ENCODE peak calls at places on chromosomes 3 and 15, in seven cellular contexts. U, G, P, I, E, L and Q are unnamed samples. For H3K36me3, the result is how much of the 10 kb centered on the place peaks cover.

GRCh38 chr15:78457101-78457500 is 19.1 kb downstream of the IREB2 start:
- DNase-seq in I (no peak), L (no peak), U (peak), G (no peak), E (peak), P (no peak), Q (no peak)

GRCh38 chr3:25557641-25558040 is 107.1 kb downstream of the TOP2B start:
- DNase-seq in P (no peak), G (no peak), U (no peak), I (no peak), L (no peak), E (peak), Q (no peak)

GRCh38 chr3:120850326-120851295 is 57.4 kb upstream of the STXBP5L start:
- DNase-seq in E (peak), G (no peak), L (no peak), U (no peak), I (no peak), P (no peak), Q (no peak)

GRCh38 chr15:50945725-50946124 is 37.2 kb downstream of the AP4E1 start:
- DNase-seq in P (no peak), U (peak), E (peak), L (no peak), I (no peak), G (no peak), Q (no peak)

GRCh38 chr15:99635145-99635544 is 69.4 kb downstream of the MEF2A start:
- DNase-seq in I (no peak), E (no peak), L (no peak), G (no peak), U (no peak), P (no peak), Q (no peak)

GRCh38 chr3:61926913-61927312 is 365.5 kb downstream of the PTPRG start:
- DNase-seq in G (no peak), E (peak), L (no peak), P (no peak), I (no peak), U (no peak), Q (no peak)

GRCh38 chr3:102745881-102746280 is 311.1 kb downstream of the ZPLD1 start:
- DNase-seq in P (no peak), L (no peak), I (no peak), E (peak), U (no peak), G (no peak), Q (no peak)

GRCh38 chr3:78974181-78974770 is 793.5 kb downstream of the ROBO1 start:
- DNase-seq in P (no peak), L (no peak), I (no peak), G (no peak), U (no peak), E (peak), Q (no peak)

GRCh38 chr3:54358969-54359648 is 236.8 kb downstream of the CACNA2D3 start:
- DNase-seq in E (no peak), I (no peak), U (no peak), P (no peak), G (no peak), L (peak), Q (peak)

GRCh38 chr3:160398820-160399346 is at the start of gene IFT80:
- DNase-seq in L (peak), G (peak), E (peak), U (peak), I (peak), P (peak), Q (peak)

GRCh38 chr3:159266779-159267178 is 464.9 kb downstream of the MFSD1 start:
- DNase-seq in U (no peak), L (no peak), I (peak), E (no peak), P (peak), G (no peak), Q (no peak)

GRCh38 chr3:66107855-66108254 is 69.1 kb upstream of the MAGI1 start:
- DNase-seq in P (no peak), L (peak), I (no peak), E (peak), U (peak), G (no peak), Q (no peak)

GRCh38 chr3:102102394-102102793 is 253.1 kb downstream of the NFKBIZ start:
- DNase-seq in P (no peak), E (no peak), G (no peak), I (no peak), L (no peak), U (no peak), Q (no peak)

GRCh38 chr3:78178209-78178608 is 1138.3 kb downstream of the ROBO2 start:
- DNase-seq in I (no peak), U (no peak), P (no peak), L (no peak), E (no peak), G (no peak), Q (no peak)

GRCh38 chr3:11718582-11719405 is 75.1 kb upstream of the VGLL4 start:
- DNase-seq in E (peak), G (peak), P (peak), U (peak), I (peak), L (peak), Q (peak)

GRCh38 chr3:72829701-72830100 is 18.5 kb downstream of the SHQ1 start:
- DNase-seq in G (no peak), I (no peak), L (no peak), U (no peak), E (peak), P (no peak), Q (no peak)

GRCh38 chr3:13309004-13309403 is 111.1 kb downstream of the NUP210 start:
- DNase-seq in I (no peak), P (no peak), U (no peak), L (no peak), E (no peak), G (no peak), Q (no peak)

GRCh38 chr3:160876568-160877100 is 120.6 kb downstream of the PPM1L start:
- DNase-seq in U (no peak), E (no peak), L (no peak), P (no peak), G (no peak), I (no peak), Q (no peak)

GRCh38 chr3:106206613-106207012 is 337.8 kb upstream of the CBLB start:
- DNase-seq in E (no peak), P (no peak), L (no peak), U (no peak), G (no peak), I (no peak), Q (no peak)

GRCh38 chr3:72976182-72976825 is 20.3 kb upstream of the PPP4R2 start:
- DNase-seq in L (no peak), U (no peak), I (no peak), G (no peak), P (no peak), E (peak), Q (no peak)

GRCh38 chr3:181899702-181900101 is 188.0 kb downstream of the SOX2 start:
- DNase-seq in P (no peak), G (no peak), U (no peak), L (no peak), E (peak), I (no peak), Q (no peak)

GRCh38 chr3:101849714-101850326 is 506 bp downstream of the NFKBIZ start:
- DNase-seq in I (peak), U (peak), P (peak), G (peak), E (no peak), L (peak), Q (no peak)

GRCh38 chr3:57877116-57877515 is 121.0 kb downstream of the SLMAP start:
- DNase-seq in P (no peak), L (no peak), E (peak), I (no peak), G (no peak), U (no peak), Q (no peak)

GRCh38 chr15:72486144-72486543 is 12.0 kb downstream of the ARIH1 start:
- DNase-seq in E (no peak), P (no peak), G (no peak), I (no peak), U (no peak), L (no peak), Q (no peak)

GRCh38 chr3:134655706-134656105 is 4.9 kb upstream of the KY start:
- DNase-seq in I (no peak), P (no peak), U (no peak), L (no peak), E (no peak), G (no peak), Q (peak)

GRCh38 chr3:89179355-89179997 is 72.1 kb downstream of the EPHA3 start:
- DNase-seq in P (no peak), L (peak), E (peak), G (no peak), U (no peak), I (peak), Q (no peak)

GRCh38 chr3:100310355-100310965 is 24.1 kb upstream of the NIT2 start:
- DNase-seq in E (no peak), I (no peak), L (no peak), U (no peak), P (no peak), G (no peak), Q (no peak)

GRCh38 chr3:138442433-138442832 is 8.0 kb downstream of the ESYT3 start:
- DNase-seq in P (no peak), L (peak), I (no peak), E (peak), U (no peak), G (no peak), Q (no peak)

GRCh38 chr15:67543348-67543718 is 830 bp downstream of the MAP2K5 start:
- DNase-seq in P (no peak), I (peak), L (peak), E (peak), U (peak), G (no peak), Q (no peak)

GRCh38 chr15:82298520-82298919 is 35.9 kb downstream of the SAXO2 start:
- DNase-seq in I (no peak), P (no peak), G (no peak), U (peak), E (peak), L (no peak), Q (no peak)

GRCh38 chr15:76368135-76368588 is 31.6 kb downstream of the ISL2 start:
- DNase-seq in U (no peak), P (no peak), G (no peak), I (no peak), L (no peak), E (peak), Q (no peak)

GRCh38 chr3:66582721-66583141 is 81.9 kb upstream of the LRIG1 start:
- DNase-seq in L (peak), P (no peak), G (peak), E (peak), U (peak), I (no peak), Q (no peak)

GRCh38 chr3:177810162-177810623 is 612.9 kb upstream of the TBL1XR1 start:
- DNase-seq in G (no peak), U (no peak), P (no peak), I (no peak), L (no peak), E (peak), Q (no peak)

GRCh38 chr15:88089019-88089603 is 167.4 kb downstream of the NTRK3 start:
- DNase-seq in P (no peak), E (peak), I (no peak), L (no peak), U (no peak), G (no peak), Q (no peak)

DNA sequence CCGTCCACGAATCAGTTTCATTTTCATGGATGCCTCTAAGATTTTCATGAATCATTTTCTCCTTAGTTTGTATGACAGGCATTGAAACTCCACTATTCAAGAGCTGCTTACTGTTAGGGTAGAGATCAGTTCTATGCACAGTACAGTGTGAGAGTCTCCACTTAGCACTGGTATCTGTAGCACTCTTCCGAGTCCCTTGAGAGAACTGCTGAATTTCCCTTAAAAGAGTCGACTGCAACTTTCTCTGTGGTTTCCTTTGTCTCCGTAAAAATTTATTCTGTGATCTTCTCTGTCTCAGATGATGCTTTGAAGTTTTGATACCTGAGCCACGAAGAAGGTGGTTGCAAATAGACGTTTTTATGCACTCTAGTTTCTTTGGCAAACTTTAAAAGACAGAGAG is 14.8 kb downstream of the GTPBP8 start:
- DNase-seq in G (no peak), L (no peak), I (no peak), P (no peak), U (no peak), E (no peak), Q (no peak)
- H3K36me3 ChIP-seq in G (under half), L (under half), I (under half), P (half or more), U (under half), E (under half), Q (half or more)

GRCh38 chr15:89566621-89567294 is 8.5 kb upstream of the TICRR start:
- DNase-seq in G (no peak), E (no peak), P (no peak), L (no peak), U (no peak), I (no peak), Q (no peak)
- H3K36me3 ChIP-seq in G (under half), E (under half), P (under half), L (under half), U (under half), I (under half), Q (under half)

GRCh38 chr3:185488465-185488864 is 10.4 kb downstream of the TMEM41A start:
- DNase-seq in G (no peak), U (no peak), I (no peak), L (peak), P (no peak), E (no peak), Q (no peak)

GRCh38 chr3:185489462-185489861 is 9.4 kb downstream of the TMEM41A start:
- DNase-seq in L (no peak), U (peak), P (no peak), G (no peak), I (no peak), E (no peak), Q (no peak)

GRCh38 chr3:185490241-185490640 is 8.6 kb downstream of the TMEM41A start:
- DNase-seq in G (no peak), E (no peak), I (no peak), U (no peak), P (no peak), L (no peak), Q (no peak)

GRCh38 chr3:185484296-185484695 is 14.5 kb downstream of the TMEM41A start:
- DNase-seq in G (no peak), E (no peak), P (no peak), U (no peak), L (no peak), I (no peak), Q (no peak)

GRCh38 chr3:185486371-185486770 is 12.5 kb downstream of the TMEM41A start:
- DNase-seq in E (no peak), U (no peak), G (no peak), P (no peak), I (no peak), L (no peak), Q (no peak)
- H3K36me3 ChIP-seq in E (under half), U (under half), G (under half), P (under half), I (under half), L (under half), Q (under half)

DNA sequence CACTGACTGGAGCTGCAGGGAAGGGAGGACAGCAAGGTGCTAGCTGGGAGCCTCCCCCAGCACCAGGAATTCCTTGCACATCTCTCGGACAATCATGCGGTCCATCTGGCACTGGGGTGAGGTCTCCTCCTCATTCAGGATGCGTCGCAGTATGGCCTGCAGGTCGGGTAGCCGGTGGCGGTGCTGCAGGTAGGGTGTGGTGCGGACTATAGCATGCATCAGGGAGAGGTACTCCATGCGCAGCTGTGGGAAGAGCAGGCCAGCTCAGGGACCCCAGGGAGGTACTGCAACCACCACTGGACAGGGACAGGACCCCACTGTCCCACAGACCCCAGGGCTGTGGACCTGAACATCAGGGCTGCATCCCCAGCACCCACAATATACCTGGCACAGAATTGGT is 11.2 kb downstream of the NCKIPSD start:
- DNase-seq in E (no peak), L (no peak), I (no peak), U (no peak), G (no peak), P (no peak), Q (no peak)
- H3K36me3 ChIP-seq in E (under half), L (under half), I (under half), U (under half), G (under half), P (under half), Q (under half)

DNA sequence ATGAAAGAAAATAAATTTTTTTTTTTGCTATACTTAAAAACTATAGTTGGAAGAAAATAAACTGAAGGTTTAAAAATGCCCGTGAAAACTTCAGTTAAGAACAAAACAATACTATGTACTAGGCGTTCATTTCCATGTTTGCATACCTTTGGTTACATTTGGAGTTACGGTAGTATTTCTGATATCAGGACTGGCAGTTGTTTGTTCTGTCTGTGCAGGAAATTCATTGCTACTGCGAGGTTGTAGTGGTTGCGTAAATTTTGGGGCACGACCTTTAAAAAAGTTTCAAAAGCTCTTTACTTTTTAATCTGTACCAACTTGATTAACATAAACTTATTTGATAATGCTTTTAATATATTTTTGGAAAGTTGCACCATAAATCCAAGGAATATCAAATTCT is 47.9 kb downstream of the ST3GAL6 start:
- DNase-seq in E (no peak), P (no peak), G (no peak), L (no peak), U (no peak), I (no peak), Q (no peak)
- H3K36me3 ChIP-seq in E (under half), P (under half), G (under half), L (under half), U (under half), I (under half), Q (under half)

GRCh38 chr3:9744162-9744561 is 5.6 kb upstream of the OGG1 start:
- DNase-seq in U (no peak), G (no peak), P (no peak), L (no peak), E (no peak), I (no peak), Q (no peak)
- H3K36me3 ChIP-seq in U (half or more), G (under half), P (half or more), L (half or more), E (under half), I (under half), Q (half or more)

GRCh38 chr15:80568876-80569605 is 126.1 kb upstream of the ABHD17C start:
- DNase-seq in P (peak), L (no peak), G (no peak), I (no peak), U (no peak), E (no peak), Q (no peak)

GRCh38 chr15:80572337-80572736 is 122.8 kb upstream of the ABHD17C start:
- DNase-seq in L (no peak), E (no peak), I (no peak), P (no peak), G (no peak), U (no peak), Q (no peak)

GRCh38 chr15:80568298-80568697 is 126.8 kb upstream of the ABHD17C start:
- DNase-seq in L (no peak), P (no peak), E (peak), I (no peak), U (no peak), G (no peak), Q (no peak)

GRCh38 chr15:80569656-80570055 is 125.5 kb upstream of the ABHD17C start:
- DNase-seq in L (no peak), G (no peak), P (no peak), U (no peak), I (no peak), E (no peak), Q (no peak)

DNA sequence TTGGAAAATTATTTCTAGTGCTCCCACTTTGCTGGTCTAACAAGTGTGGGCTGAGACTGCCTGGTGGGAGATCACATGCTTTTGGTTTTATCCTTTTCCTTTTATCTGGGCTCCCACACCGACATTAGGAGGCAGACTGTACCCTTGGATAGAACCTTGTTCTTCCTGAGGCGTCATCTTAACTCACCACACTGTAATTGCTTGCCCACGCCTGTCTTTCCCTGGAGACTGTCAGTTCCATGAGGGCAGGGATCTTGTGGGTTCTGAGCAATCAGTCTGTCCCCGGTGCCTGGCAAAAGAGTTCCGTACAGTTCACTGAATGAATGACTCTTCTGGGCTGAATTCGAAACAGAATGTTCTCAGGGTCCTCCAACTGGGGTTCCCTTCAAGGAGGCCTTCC is 124.6 kb upstream of the ABHD17C start:
- DNase-seq in L (no peak), U (no peak), I (no peak), G (no peak), E (no peak), P (no peak), Q (no peak)
- H3K36me3 ChIP-seq in L (under half), U (under half), I (under half), G (under half), E (under half), P (under half), Q (under half)